ENCODE peak calls at places on chromosomes 11 and 22, in six cellular contexts. B is nucleus accumbens; Q is activated CD4-positive, alpha-beta T cell treated with anti-CD3 and anti-CD28 coated beads for 4 hours; M is effector memory CD4-positive, alpha-beta T cell; P is GM12891; A is stimulated activated CD8-positive, alpha-beta memory T cell treated with anti-CD3 and anti-CD28 coated beads, Interleukin-15, amount 100 ng/mL, for 4 hours. G is an unnamed sample.
A peak's percentile ranks its signal among the peaks of the same experiment; 100 is the strongest.

GRCh38 chr11:131423715-131424114 is 53.3 kb downstream of the NTM start:
- DNase-seq in B (no peak), Q (no peak), M (no peak), P (no peak), A (no peak), G (no peak)

GRCh38 chr22:19664951-19665783 is 49.1 kb upstream of the SEPTIN5 start:
- DNase-seq in B (no peak), Q (no peak), M (no peak), P (no peak), A (no peak), G (no peak)

GRCh38 chr11:119518746-119519382 is 95.9 kb upstream of the THY1 start:
- DNase-seq in B (no peak), Q (no peak), M (no peak), P (no peak), A (no peak), G (no peak)

GRCh38 chr22:38649841-38650522 is 6.2 kb downstream of the FAM227A start:
- DNase-seq in B (no peak), Q (no peak), M (no peak), P (no peak), A (no peak), G (no peak)

GRCh38 chr11:825366-826231 is 2.1 kb upstream of the CRACR2B start:
- DNase-seq in B (no peak), Q (no peak), M (no peak), P (no peak), A (no peak), G (no peak)

GRCh38 chr11:131109256-131109655 is 193.0 kb upstream of the SNX19 start:
- DNase-seq in B (no peak), Q (no peak), M (no peak), P (no peak), A (no peak), G (no peak)

GRCh38 chr11:70471254-70471653 is 72.9 kb downstream of the CTTN start:
- DNase-seq in B (no peak), Q (no peak), M (no peak), P (peak; percentile 71), A (no peak), G (no peak)

GRCh38 chr22:33142282-33142681 is 84.1 kb upstream of the SYN3 start:
- DNase-seq in B (no peak), Q (no peak), M (no peak), P (no peak), A (no peak), G (no peak)

GRCh38 chr22:23841736-23842404 is 3.1 kb upstream of the DERL3 start:
- DNase-seq in B (no peak), Q (no peak), M (no peak), P (no peak), A (no peak), G (no peak)

GRCh38 chr22:32713737-32714457 is 87.6 kb upstream of the TIMP3 start:
- DNase-seq in B (no peak), Q (no peak), M (no peak), P (no peak), A (no peak), G (no peak)

GRCh38 chr11:125550780-125551179 is 18.5 kb upstream of the EI24 start:
- DNase-seq in B (no peak), Q (no peak), M (no peak), P (no peak), A (no peak), G (no peak)

GRCh38 chr22:28019881-28020861 is 101.1 kb upstream of the PITPNB start:
- DNase-seq in B (no peak), Q (peak; percentile 57), M (peak; percentile 9), P (peak; percentile 79), A (no peak), G (peak; percentile 16)

GRCh38 chr11:64489831-64490441 is 101.1 kb upstream of the SLC22A12 start:
- DNase-seq in B (no peak), Q (no peak), M (no peak), P (peak; percentile 42), A (no peak), G (peak; percentile 47)

GRCh38 chr11:120172921-120173705 is 35.2 kb upstream of the TRIM29 start:
- DNase-seq in B (no peak), Q (no peak), M (no peak), P (no peak), A (no peak), G (no peak)

GRCh38 chr22:17703811-17704210 is 65.3 kb downstream of the BCL2L13 start:
- DNase-seq in B (no peak), Q (no peak), M (no peak), P (no peak), A (no peak), G (no peak)

GRCh38 chr11:74634537-74634936 is 42.2 kb downstream of the POLD3 start:
- DNase-seq in B (no peak), Q (no peak), M (no peak), P (no peak), A (no peak), G (no peak)

GRCh38 chr11:104338186-104338585 is 174.2 kb upstream of the PDGFD start:
- DNase-seq in B (no peak), Q (no peak), M (no peak), P (no peak), A (no peak), G (no peak)

GRCh38 chr11:34632105-34632780 is 11.3 kb downstream of the EHF start:
- DNase-seq in B (no peak), Q (no peak), M (no peak), P (no peak), A (no peak), G (peak; percentile 55)

GRCh38 chr11:114447892-114448291 is 8.6 kb downstream of the REXO2 start:
- DNase-seq in B (no peak), Q (no peak), M (no peak), P (no peak), A (no peak), G (no peak)

GRCh38 chr11:6249822-6250555 is 9.6 kb upstream of the CCKBR start:
- DNase-seq in B (no peak), Q (no peak), M (no peak), P (no peak), A (no peak), G (no peak)

GRCh38 chr11:69278091-69278867 is 15.7 kb upstream of the MYEOV start:
- DNase-seq in B (no peak), Q (no peak), M (no peak), P (no peak), A (no peak), G (no peak)

G was measured in substantia nigra.